ENCODE peak calls at places on chromosomes 13 and 19, in six cellular contexts. One of them, this sample, is unnamed.

GRCh38 chr13:97798836-97799235 is 154.6 kb upstream of the IPO5 start:
- DNase-seq in IMR-90: peak; percentile 15
- DNase-seq in heart left ventricle: no peak
- DNase-seq in type B pancreatic cell: no peak
- DNase-seq in body of pancreas: no peak
- DNase-seq in NCI-H2081: no peak
- DNase-seq in this sample: no peak

GRCh38 chr13:102591988-102592781 is 4.6 kb upstream of the TPP2 start:
- DNase-seq in heart left ventricle: peak; percentile 68
- DNase-seq in IMR-90: peak; percentile 75
- DNase-seq in body of pancreas: peak; percentile 64
- DNase-seq in type B pancreatic cell: peak; percentile 73
- DNase-seq in NCI-H2081: peak; percentile 76
- DNase-seq in this sample: no peak

GRCh38 chr13:74194856-74195255 is 60.7 kb upstream of the KLF12 start:
- DNase-seq in body of pancreas: no peak
- DNase-seq in heart left ventricle: no peak
- DNase-seq in type B pancreatic cell: no peak
- DNase-seq in NCI-H2081: no peak
- DNase-seq in IMR-90: no peak
- DNase-seq in this sample: no peak

GRCh38 chr19:40687525-40688016 is 2.9 kb downstream of the NUMBL start:
- DNase-seq in NCI-H2081: no peak
- DNase-seq in body of pancreas: peak; percentile 48
- DNase-seq in heart left ventricle: peak; percentile 83
- DNase-seq in type B pancreatic cell: no peak
- DNase-seq in IMR-90: peak; percentile 86
- DNase-seq in this sample: no peak

GRCh38 chr19:12126707-12127106 is 13.4 kb downstream of the ZNF20 start:
- DNase-seq in IMR-90: peak; percentile 19
- DNase-seq in NCI-H2081: no peak
- DNase-seq in heart left ventricle: no peak
- DNase-seq in type B pancreatic cell: no peak
- DNase-seq in body of pancreas: peak; percentile 17
- DNase-seq in this sample: no peak

GRCh38 chr13:111977184-111977516 is 89.8 kb upstream of the SOX1 start:
- DNase-seq in NCI-H2081: no peak
- DNase-seq in heart left ventricle: no peak
- DNase-seq in IMR-90: no peak
- DNase-seq in body of pancreas: no peak
- DNase-seq in type B pancreatic cell: no peak
- DNase-seq in this sample: no peak

GRCh38 chr19:3693030-3693925 is 7.0 kb downstream of the PIP5K1C start:
- DNase-seq in NCI-H2081: no peak
- DNase-seq in body of pancreas: no peak
- DNase-seq in IMR-90: no peak
- DNase-seq in heart left ventricle: no peak
- DNase-seq in type B pancreatic cell: no peak
- DNase-seq in this sample: no peak

GRCh38 chr19:55654833-55655647 is at the start of gene U2AF2:
- DNase-seq in NCI-H2081: peak; percentile 94
- DNase-seq in IMR-90: peak; percentile 89
- DNase-seq in body of pancreas: peak; percentile 97
- DNase-seq in type B pancreatic cell: peak; percentile 97
- DNase-seq in heart left ventricle: peak; percentile 97
- DNase-seq in this sample: no peak

GRCh38 chr19:17797397-17798201 is 2.7 kb downstream of the B3GNT3 start:
- DNase-seq in body of pancreas: peak; percentile 90
- DNase-seq in heart left ventricle: no peak
- DNase-seq in IMR-90: no peak
- DNase-seq in type B pancreatic cell: no peak
- DNase-seq in NCI-H2081: no peak
- DNase-seq in this sample: no peak

GRCh38 chr19:3055741-3056453 is 6.4 kb downstream of the TLE5 start:
- DNase-seq in NCI-H2081: peak; percentile 95
- DNase-seq in body of pancreas: peak; percentile 92
- DNase-seq in IMR-90: no peak
- DNase-seq in heart left ventricle: no peak
- DNase-seq in type B pancreatic cell: no peak
- DNase-seq in this sample: no peak

GRCh38 chr19:10699650-10700335 is 1.4 kb upstream of the QTRT1 start:
- DNase-seq in type B pancreatic cell: no peak
- DNase-seq in NCI-H2081: peak; percentile 63
- DNase-seq in body of pancreas: peak; percentile 59
- DNase-seq in heart left ventricle: no peak
- DNase-seq in IMR-90: peak; percentile 54
- DNase-seq in this sample: no peak

GRCh38 chr19:572891-573825 is 762 bp downstream of the BSG start:
- DNase-seq in heart left ventricle: peak; percentile 53
- DNase-seq in NCI-H2081: peak; percentile 35
- DNase-seq in type B pancreatic cell: no peak
- DNase-seq in body of pancreas: peak; percentile 55
- DNase-seq in IMR-90: peak; percentile 56
- DNase-seq in this sample: peak; percentile 34

GRCh38 chr13:60311527-60311926 is 85.5 kb upstream of the TDRD3 start:
- DNase-seq in NCI-H2081: no peak
- DNase-seq in type B pancreatic cell: no peak
- DNase-seq in heart left ventricle: no peak
- DNase-seq in IMR-90: no peak
- DNase-seq in body of pancreas: no peak
- DNase-seq in this sample: no peak

GRCh38 chr19:12867120-12868099 is 13.8 kb downstream of the DNASE2 start:
- DNase-seq in type B pancreatic cell: peak; percentile 87
- DNase-seq in heart left ventricle: peak; percentile 53
- DNase-seq in IMR-90: peak; percentile 43
- DNase-seq in body of pancreas: peak; percentile 63
- DNase-seq in NCI-H2081: no peak
- DNase-seq in this sample: no peak

GRCh38 chr13:37587236-37587635 is 11.3 kb downstream of the POSTN start:
- DNase-seq in type B pancreatic cell: no peak
- DNase-seq in body of pancreas: no peak
- DNase-seq in IMR-90: no peak
- DNase-seq in heart left ventricle: no peak
- DNase-seq in NCI-H2081: no peak
- DNase-seq in this sample: no peak

GRCh38 chr13:35252536-35253205 is 223.8 kb downstream of the MAB21L1 start:
- DNase-seq in type B pancreatic cell: no peak
- DNase-seq in body of pancreas: no peak
- DNase-seq in IMR-90: no peak
- DNase-seq in NCI-H2081: no peak
- DNase-seq in heart left ventricle: no peak
- DNase-seq in this sample: no peak

GRCh38 chr19:3047307-3048189 is 14.7 kb downstream of the TLE5 start:
- DNase-seq in NCI-H2081: peak; percentile 88
- DNase-seq in IMR-90: peak; percentile 63
- DNase-seq in body of pancreas: peak; percentile 88
- DNase-seq in type B pancreatic cell: no peak
- DNase-seq in heart left ventricle: peak; percentile 59
- DNase-seq in this sample: no peak

GRCh38 chr13:90846956-90847355 is 500.5 kb upstream of the MIR17HG start:
- DNase-seq in type B pancreatic cell: no peak
- DNase-seq in heart left ventricle: no peak
- DNase-seq in body of pancreas: no peak
- DNase-seq in IMR-90: no peak
- DNase-seq in NCI-H2081: no peak
- DNase-seq in this sample: no peak

GRCh38 chr19:55486043-55486970 is 1.3 kb downstream of the NAT14 start:
- DNase-seq in body of pancreas: no peak
- DNase-seq in type B pancreatic cell: no peak
- DNase-seq in NCI-H2081: no peak
- DNase-seq in heart left ventricle: no peak
- DNase-seq in IMR-90: no peak
- DNase-seq in this sample: no peak

GRCh38 chr13:32761472-32761871 is 175.2 kb downstream of the PDS5B start:
- DNase-seq in type B pancreatic cell: no peak
- DNase-seq in IMR-90: no peak
- DNase-seq in body of pancreas: no peak
- DNase-seq in NCI-H2081: no peak
- DNase-seq in heart left ventricle: no peak
- DNase-seq in this sample: no peak

GRCh38 chr13:40764587-40765403 is 6.2 kb downstream of the MRPS31 start:
- DNase-seq in IMR-90: no peak
- DNase-seq in heart left ventricle: no peak
- DNase-seq in body of pancreas: peak; percentile 64
- DNase-seq in NCI-H2081: no peak
- DNase-seq in type B pancreatic cell: no peak
- DNase-seq in this sample: peak; percentile 62

GRCh38 chr13:96299235-96299634 is 209.3 kb downstream of the HS6ST3 start:
- DNase-seq in IMR-90: no peak
- DNase-seq in type B pancreatic cell: no peak
- DNase-seq in heart left ventricle: no peak
- DNase-seq in NCI-H2081: no peak
- DNase-seq in body of pancreas: no peak
- DNase-seq in this sample: no peak

GRCh38 chr13:86856996-86857395 is 814.2 kb upstream of the SLITRK5 start:
- DNase-seq in IMR-90: peak; percentile 76
- DNase-seq in NCI-H2081: no peak
- DNase-seq in body of pancreas: no peak
- DNase-seq in heart left ventricle: no peak
- DNase-seq in type B pancreatic cell: no peak
- DNase-seq in this sample: no peak

GRCh38 chr19:2312819-2313501 is 5.0 kb upstream of the LINGO3 start:
- DNase-seq in heart left ventricle: no peak
- DNase-seq in body of pancreas: no peak
- DNase-seq in IMR-90: no peak
- DNase-seq in type B pancreatic cell: peak; percentile 69
- DNase-seq in NCI-H2081: no peak
- DNase-seq in this sample: no peak

GRCh38 chr19:18488403-18488723 is 33.5 kb downstream of the ELL start:
- DNase-seq in IMR-90: no peak
- DNase-seq in body of pancreas: no peak
- DNase-seq in type B pancreatic cell: no peak
- DNase-seq in NCI-H2081: no peak
- DNase-seq in heart left ventricle: no peak
- DNase-seq in this sample: no peak

GRCh38 chr13:34155931-34156607 is 338.1 kb downstream of the RFC3 start:
- DNase-seq in body of pancreas: no peak
- DNase-seq in heart left ventricle: no peak
- DNase-seq in IMR-90: peak; percentile 39
- DNase-seq in type B pancreatic cell: no peak
- DNase-seq in NCI-H2081: peak; percentile 5
- DNase-seq in this sample: no peak

GRCh38 chr19:40335855-40336700 is 12.1 kb downstream of the C19orf47 start:
- DNase-seq in body of pancreas: no peak
- DNase-seq in heart left ventricle: no peak
- DNase-seq in type B pancreatic cell: no peak
- DNase-seq in NCI-H2081: no peak
- DNase-seq in IMR-90: no peak
- DNase-seq in this sample: no peak

GRCh38 chr19:12783849-12784393 is 7.4 kb upstream of the JUNB start:
- DNase-seq in NCI-H2081: no peak
- DNase-seq in heart left ventricle: peak; percentile 82
- DNase-seq in type B pancreatic cell: no peak
- DNase-seq in IMR-90: no peak
- DNase-seq in body of pancreas: peak; percentile 55
- DNase-seq in this sample: no peak

GRCh38 chr13:106587787-106588186 is 19.9 kb upstream of the ARGLU1 start:
- DNase-seq in NCI-H2081: peak; percentile 23
- DNase-seq in heart left ventricle: no peak
- DNase-seq in body of pancreas: no peak
- DNase-seq in IMR-90: no peak
- DNase-seq in type B pancreatic cell: no peak
- DNase-seq in this sample: no peak

GRCh38 chr19:58385313-58386165 is 1.5 kb upstream of the RPS5 start:
- DNase-seq in NCI-H2081: no peak
- DNase-seq in heart left ventricle: no peak
- DNase-seq in type B pancreatic cell: no peak
- DNase-seq in body of pancreas: no peak
- DNase-seq in IMR-90: no peak
- DNase-seq in this sample: no peak

GRCh38 chr13:27172495-27172842 is 858 bp upstream of the USP12 start:
- DNase-seq in body of pancreas: no peak
- DNase-seq in IMR-90: peak; percentile 63
- DNase-seq in NCI-H2081: no peak
- DNase-seq in type B pancreatic cell: no peak
- DNase-seq in heart left ventricle: no peak
- DNase-seq in this sample: no peak

GRCh38 chr13:28935104-28935503 is 115.0 kb downstream of the MTUS2 start:
- DNase-seq in type B pancreatic cell: no peak
- DNase-seq in heart left ventricle: no peak
- DNase-seq in NCI-H2081: no peak
- DNase-seq in body of pancreas: no peak
- DNase-seq in IMR-90: no peak
- DNase-seq in this sample: no peak

GRCh38 chr13:48233097-48233885 is at the start of gene ITM2B:
- DNase-seq in NCI-H2081: peak; percentile 49
- DNase-seq in heart left ventricle: peak; percentile 87
- DNase-seq in type B pancreatic cell: peak; percentile 78
- DNase-seq in body of pancreas: peak; percentile 82
- DNase-seq in IMR-90: peak; percentile 65
- DNase-seq in this sample: no peak

GRCh38 chr13:72221276-72221962 is 354.4 kb upstream of the DACH1 start:
- DNase-seq in IMR-90: no peak
- DNase-seq in NCI-H2081: peak; percentile 4
- DNase-seq in heart left ventricle: no peak
- DNase-seq in body of pancreas: peak; percentile 60
- DNase-seq in type B pancreatic cell: no peak
- DNase-seq in this sample: no peak

GRCh38 chr19:3198901-3199700 is 13.4 kb downstream of the NCLN start:
- DNase-seq in body of pancreas: no peak
- DNase-seq in heart left ventricle: no peak
- DNase-seq in IMR-90: no peak
- DNase-seq in type B pancreatic cell: no peak
- DNase-seq in NCI-H2081: no peak
- DNase-seq in this sample: no peak

GRCh38 chr13:80251403-80251802 is 89.5 kb downstream of the SPRY2 start:
- DNase-seq in NCI-H2081: no peak
- DNase-seq in body of pancreas: no peak
- DNase-seq in heart left ventricle: no peak
- DNase-seq in IMR-90: peak; percentile 60
- DNase-seq in type B pancreatic cell: no peak
- DNase-seq in this sample: no peak